ENCODE peak calls at places on chromosome 7, in ten cellular contexts. C, B, H, M, P, O, E, F, T and A are unnamed samples.

GRCh38 chr7:3787717-3788311 is 486.8 kb downstream of the SDK1 start:
- DNase-seq in H (no peak), P (no peak), T (no peak), M (no peak), B (no peak), O (no peak), F (no peak), C (no peak), E (no peak), A (no peak)

GRCh38 chr7:109641445-109641844 is 1071.8 kb downstream of the DNAJB9 start:
- DNase-seq in O (no peak), B (no peak), H (peak), C (no peak), P (no peak), E (no peak), M (no peak), F (no peak), T (peak), A (no peak)

GRCh38 chr7:139845443-139845805 is 16.4 kb downstream of the TBXAS1 start:
- DNase-seq in T (no peak), O (no peak), M (no peak), F (no peak), P (no peak), B (no peak), C (no peak), H (peak), E (no peak), A (no peak)

GRCh38 chr7:133562617-133563016 is 309.7 kb downstream of the EXOC4 start:
- DNase-seq in F (no peak), C (no peak), M (no peak), T (peak), E (no peak), B (no peak), P (no peak), H (no peak), O (no peak), A (no peak)

GRCh38 chr7:29488977-29489376 is 74.7 kb upstream of the PRR15 start:
- DNase-seq in B (no peak), E (no peak), H (peak), T (peak), F (no peak), C (peak), M (no peak), O (no peak), P (no peak), A (no peak)

GRCh38 chr7:6392712-6393666 is 54.8 kb downstream of the DAGLB start:
- DNase-seq in M (no peak), T (peak), E (no peak), F (peak), H (peak), P (peak), B (no peak), O (no peak), C (no peak), A (peak)

GRCh38 chr7:103640031-103640779 is 194.2 kb upstream of the SLC26A5 start:
- DNase-seq in F (no peak), C (no peak), M (no peak), B (no peak), H (no peak), P (no peak), O (no peak), E (no peak), T (peak), A (no peak)

GRCh38 chr7:140525741-140526140 is 46.4 kb upstream of the MKRN1 start:
- DNase-seq in M (peak), C (peak), T (no peak), P (no peak), B (no peak), H (peak), E (no peak), O (no peak), F (peak), A (peak)

GRCh38 chr7:158777793-158778192 is 51.5 kb downstream of the ESYT2 start:
- DNase-seq in F (no peak), T (no peak), P (no peak), H (no peak), M (no peak), E (no peak), C (no peak), O (no peak), B (no peak), A (no peak)

GRCh38 chr7:46291601-46292150 is 370.6 kb upstream of the IGFBP3 start:
- DNase-seq in C (no peak), B (no peak), E (no peak), H (peak), P (no peak), O (no peak), T (peak), M (no peak), F (no peak), A (no peak)

GRCh38 chr7:121085922-121086321 is 97.4 kb downstream of the CPED1 start:
- DNase-seq in H (no peak), T (no peak), F (no peak), O (no peak), P (no peak), E (no peak), C (no peak), B (no peak), M (no peak), A (no peak)

GRCh38 chr7:24576171-24577052 is 3.2 kb downstream of the PALS2 start:
- DNase-seq in C (peak), T (peak), E (peak), F (no peak), P (peak), O (no peak), B (peak), M (peak), H (peak), A (peak)

GRCh38 chr7:45986355-45987298 is 65.6 kb upstream of the IGFBP3 start:
- DNase-seq in H (no peak), F (no peak), B (no peak), M (no peak), O (no peak), P (no peak), T (no peak), E (no peak), C (no peak), A (no peak)

GRCh38 chr7:73822319-73823173 is 8.2 kb upstream of the CLDN4 start:
- DNase-seq in H (peak), C (peak), P (peak), E (peak), O (no peak), M (no peak), T (peak), B (peak), F (no peak), A (peak)

GRCh38 chr7:2811476-2812118 is 32.5 kb downstream of the GNA12 start:
- DNase-seq in B (no peak), T (no peak), O (no peak), H (peak), E (no peak), P (no peak), M (no peak), F (no peak), C (no peak), A (no peak)

GRCh38 chr7:114264029-114264428 is 150.6 kb upstream of the FOXP2 start:
- DNase-seq in B (no peak), C (no peak), T (no peak), O (no peak), P (no peak), M (no peak), H (no peak), E (no peak), F (no peak), A (no peak)

GRCh38 chr7:45240187-45240776 is 82.7 kb downstream of the RAMP3 start:
- DNase-seq in B (no peak), F (no peak), P (no peak), O (no peak), E (no peak), T (no peak), H (no peak), M (no peak), C (no peak), A (no peak)

GRCh38 chr7:142319970-142320369 is 62.1 kb upstream of the PRSS58 start:
- DNase-seq in E (peak), M (peak), B (no peak), C (no peak), H (no peak), O (peak), P (peak), T (no peak), F (peak), A (no peak)

GRCh38 chr7:35716038-35716803 is 21.3 kb upstream of the HERPUD2 start:
- DNase-seq in F (no peak), T (no peak), H (no peak), M (no peak), B (no peak), C (no peak), O (no peak), P (no peak), E (peak), A (no peak)

GRCh38 chr7:142542938-142543337 is 206.3 kb upstream of the PRSS1 start:
- DNase-seq in M (peak), E (no peak), H (peak), F (no peak), P (no peak), C (no peak), B (no peak), T (peak), O (no peak), A (no peak)

GRCh38 chr7:30906520-30907240 is 5.0 kb upstream of the AQP1 start:
- DNase-seq in C (no peak), P (no peak), O (no peak), M (no peak), E (no peak), B (no peak), H (no peak), T (peak), F (no peak), A (no peak)

GRCh38 chr7:127066974-127067373 is 185.8 kb downstream of the GRM8 start:
- DNase-seq in F (no peak), C (peak), B (no peak), E (peak), P (peak), O (no peak), T (no peak), M (no peak), H (peak), A (no peak)

GRCh38 chr7:158975526-158976467 is 119.4 kb downstream of the DYNC2I1 start:
- DNase-seq in O (no peak), H (no peak), M (peak), T (no peak), F (peak), E (peak), C (peak), B (peak), P (peak), A (peak)

GRCh38 chr7:33195264-33195663 is 65.9 kb downstream of the BBS9 start:
- DNase-seq in M (no peak), H (peak), P (no peak), F (no peak), O (no peak), C (no peak), B (no peak), T (peak), E (no peak), A (no peak)

GRCh38 chr7:73520673-73521635 is 1.1 kb downstream of the BAZ1B start:
- DNase-seq in P (peak), T (peak), F (peak), H (peak), M (no peak), C (peak), B (peak), E (peak), O (peak), A (no peak)

GRCh38 chr7:44909596-44909995 is 24.3 kb upstream of the PURB start:
- DNase-seq in P (no peak), H (no peak), F (no peak), E (no peak), T (no peak), O (no peak), C (no peak), M (no peak), B (no peak), A (no peak)

GRCh38 chr7:100486753-100487446 is 3.2 kb downstream of the NYAP1 start:
- DNase-seq in O (no peak), F (no peak), M (no peak), T (peak), P (peak), C (peak), H (no peak), B (no peak), E (peak), A (no peak)

GRCh38 chr7:88299126-88299525 is 7.6 kb downstream of the STEAP4 start:
- DNase-seq in O (no peak), B (no peak), T (no peak), F (no peak), C (no peak), E (no peak), H (no peak), P (no peak), M (no peak), A (no peak)

GRCh38 chr7:151301471-151302462 is 39.8 kb upstream of the NUB1 start:
- DNase-seq in B (no peak), M (no peak), O (no peak), T (no peak), P (no peak), E (no peak), H (no peak), C (no peak), F (no peak), A (no peak)

GRCh38 chr7:114988755-114989154 is 66.9 kb downstream of the MDFIC start:
- DNase-seq in E (peak), H (peak), M (no peak), T (peak), F (no peak), C (no peak), O (no peak), B (no peak), P (peak), A (peak)

GRCh38 chr7:44796034-44796503 is 412 bp upstream of the PPIA start:
- DNase-seq in O (no peak), F (no peak), P (peak), M (no peak), C (peak), T (peak), E (peak), H (peak), B (peak), A (no peak)